ENCODE peak calls at places on chromosome 17, in ten cellular contexts. B is IMR-90, D is ovary, K is heart left ventricle, J is body of pancreas, Z is esophagus squamous epithelium, M is HCT116, N is A549, P is HepG2, S is tibial nerve. L is an unnamed sample.

GRCh38 chr17:74768069-74768762 is 7.9 kb downstream of the NAT9 start:
- DNase-seq in K (peak), S (no peak), P (no peak), N (no peak), M (no peak), Z (no peak), B (peak), J (peak), D (no peak), L (peak)

GRCh38 chr17:64622931-64623654 is 39.0 kb downstream of the SMURF2 start:
- DNase-seq in Z (no peak), N (peak), J (no peak), M (peak), B (peak), P (peak), S (no peak), K (no peak), D (no peak), L (peak)

GRCh38 chr17:20072692-20072992 is 63.5 kb downstream of the SPECC1 start:
- DNase-seq in K (no peak), D (no peak), B (no peak), N (no peak), J (no peak), S (no peak), Z (no peak), P (no peak), M (no peak), L (no peak)

GRCh38 chr17:78409191-78409621 is 30.8 kb downstream of the PGS1 start:
- DNase-seq in B (no peak), M (no peak), P (no peak), J (peak), Z (no peak), S (no peak), D (no peak), K (no peak), N (peak), L (no peak)

GRCh38 chr17:72699566-72699965 is 392.9 kb downstream of the SLC39A11 start:
- DNase-seq in D (no peak), P (no peak), N (no peak), M (no peak), K (no peak), Z (no peak), J (no peak), B (peak), S (no peak), L (peak)

GRCh38 chr17:82019905-82020873 is 2.5 kb downstream of the CENPX start:
- DNase-seq in N (peak), K (no peak), S (no peak), B (peak), Z (no peak), M (peak), P (peak), J (peak), D (no peak), L (peak)

GRCh38 chr17:71287246-71287828 is 833.5 kb upstream of the SOX9 start:
- DNase-seq in J (peak), S (no peak), N (no peak), Z (no peak), D (no peak), K (no peak), M (no peak), P (no peak), B (no peak), L (no peak)

GRCh38 chr17:81865733-81866439 is 5.3 kb downstream of the ARHGDIA start:
- DNase-seq in Z (no peak), D (no peak), B (no peak), N (no peak), M (no peak), S (no peak), P (peak), J (peak), K (no peak), L (no peak)

GRCh38 chr17:64457156-64457555 is 8.2 kb downstream of the MILR1 start:
- DNase-seq in Z (no peak), B (peak), D (no peak), J (no peak), N (no peak), M (no peak), K (no peak), P (no peak), S (no peak), L (no peak)

DNA sequence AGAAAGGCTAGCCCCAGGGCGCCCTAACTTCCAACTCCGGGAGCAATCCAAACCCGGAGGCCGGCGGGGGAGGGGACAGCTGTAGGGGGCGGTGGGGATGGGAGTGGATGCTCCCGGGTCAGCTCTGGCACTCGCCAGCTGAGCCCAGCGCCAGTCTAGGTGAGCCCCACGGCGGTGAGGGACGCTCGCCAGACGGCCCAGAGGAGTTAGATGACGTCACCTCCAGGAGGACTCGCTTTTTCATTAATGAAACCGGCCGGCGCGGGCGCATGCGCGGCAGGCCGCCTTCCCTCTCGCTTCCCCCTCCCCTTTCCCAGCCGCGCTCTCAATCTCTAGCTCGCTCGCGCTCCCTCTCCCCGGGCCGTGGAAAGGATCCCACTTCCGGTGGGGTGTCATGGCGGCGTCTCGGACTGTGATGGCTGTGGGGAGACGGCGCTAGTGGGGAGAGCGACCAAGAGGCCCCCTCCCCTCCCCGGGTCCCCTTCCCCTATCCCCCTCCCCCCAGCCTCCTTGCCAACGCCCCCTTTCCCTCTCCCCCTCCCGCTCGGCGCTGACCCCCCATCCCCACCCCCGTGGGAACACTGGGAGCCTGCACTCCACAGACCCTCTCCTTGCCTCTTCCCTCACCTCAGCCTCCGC is at the start of gene NF1:
- DNase-seq in S (peak), M (peak), K (peak), Z (peak), N (peak), P (peak), B (peak), D (peak), J (peak), L (peak)
- TF ChIP-seq POLR2A in S (peak), M (peak), K (peak), Z (peak), N (peak), P (peak), B (peak), D (peak), J (peak), L (peak)

GRCh38 chr17:35944151-35944550 is 638 bp upstream of the LYZL6 start:
- DNase-seq in P (no peak), N (no peak), D (no peak), B (no peak), K (no peak), S (no peak), J (no peak), Z (no peak), M (no peak), L (no peak)
- TF ChIP-seq POLR2A in P (no peak), N (no peak), D (no peak), B (no peak), K (no peak), S (no peak), J (no peak), Z (no peak), M (no peak), L (no peak)

GRCh38 chr17:38617074-38617860 is 11.5 kb upstream of the SRCIN1 start:
- DNase-seq in M (no peak), D (no peak), S (no peak), J (no peak), N (no peak), P (no peak), K (no peak), Z (no peak), B (no peak), L (no peak)
- TF ChIP-seq POLR2A in M (no peak), D (no peak), S (no peak), J (no peak), N (no peak), P (no peak), K (no peak), Z (no peak), B (no peak), L (no peak)

GRCh38 chr17:50662632-50663225 is 28.0 kb downstream of the ABCC3 start:
- DNase-seq in B (no peak), N (no peak), P (no peak), K (no peak), J (no peak), Z (no peak), D (no peak), S (no peak), M (no peak), L (no peak)

GRCh38 chr17:50660042-50660886 is 25.6 kb downstream of the ABCC3 start:
- DNase-seq in P (peak), B (peak), Z (no peak), J (peak), K (no peak), M (no peak), D (no peak), S (no peak), N (peak), L (no peak)

GRCh38 chr17:50660887-50661345 is 26.2 kb downstream of the ABCC3 start:
- DNase-seq in Z (no peak), P (no peak), M (no peak), K (no peak), B (no peak), J (no peak), D (no peak), N (no peak), S (no peak), L (no peak)

GRCh38 chr17:50661348-50661747 is 26.7 kb downstream of the ABCC3 start:
- DNase-seq in S (no peak), P (no peak), B (no peak), K (no peak), J (no peak), M (no peak), N (no peak), Z (no peak), D (no peak), L (no peak)

DNA sequence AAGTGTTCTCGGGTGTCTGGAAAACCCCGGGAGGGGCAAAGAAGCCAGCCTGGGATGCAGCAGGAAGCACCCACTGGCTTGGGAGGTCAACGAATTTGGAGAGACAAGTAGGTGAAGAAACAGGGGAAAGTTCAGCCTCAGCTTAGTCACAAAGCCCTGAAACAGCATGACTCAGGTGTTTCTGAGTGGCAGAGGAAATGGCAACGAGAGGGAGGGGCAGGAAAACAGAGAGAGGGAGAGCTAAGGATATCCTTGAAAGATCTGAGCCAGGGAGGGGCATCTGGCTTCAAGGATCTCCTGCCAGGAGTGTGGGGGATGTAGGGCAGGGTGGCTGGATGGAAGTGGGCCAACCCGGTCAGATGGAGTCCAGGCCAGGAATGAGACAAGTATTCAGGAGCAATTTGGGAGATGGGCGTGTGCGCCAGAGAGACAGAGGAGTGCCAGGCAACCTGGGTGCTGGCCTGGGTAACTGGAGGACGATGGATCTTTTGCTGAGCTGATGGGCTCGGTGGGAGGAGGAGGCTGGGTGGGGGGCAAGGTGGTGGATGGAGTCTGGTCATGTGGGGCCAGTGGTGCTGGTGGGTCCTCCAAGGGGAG is 27.2 kb downstream of the ABCC3 start:
- DNase-seq in D (no peak), B (peak), Z (no peak), N (peak), S (no peak), P (peak), K (peak), M (peak), J (peak), L (peak)
- TF ChIP-seq POLR2A in D (no peak), B (no peak), Z (no peak), N (no peak), S (no peak), P (peak), K (no peak), M (no peak), J (no peak), L (no peak)

DNA sequence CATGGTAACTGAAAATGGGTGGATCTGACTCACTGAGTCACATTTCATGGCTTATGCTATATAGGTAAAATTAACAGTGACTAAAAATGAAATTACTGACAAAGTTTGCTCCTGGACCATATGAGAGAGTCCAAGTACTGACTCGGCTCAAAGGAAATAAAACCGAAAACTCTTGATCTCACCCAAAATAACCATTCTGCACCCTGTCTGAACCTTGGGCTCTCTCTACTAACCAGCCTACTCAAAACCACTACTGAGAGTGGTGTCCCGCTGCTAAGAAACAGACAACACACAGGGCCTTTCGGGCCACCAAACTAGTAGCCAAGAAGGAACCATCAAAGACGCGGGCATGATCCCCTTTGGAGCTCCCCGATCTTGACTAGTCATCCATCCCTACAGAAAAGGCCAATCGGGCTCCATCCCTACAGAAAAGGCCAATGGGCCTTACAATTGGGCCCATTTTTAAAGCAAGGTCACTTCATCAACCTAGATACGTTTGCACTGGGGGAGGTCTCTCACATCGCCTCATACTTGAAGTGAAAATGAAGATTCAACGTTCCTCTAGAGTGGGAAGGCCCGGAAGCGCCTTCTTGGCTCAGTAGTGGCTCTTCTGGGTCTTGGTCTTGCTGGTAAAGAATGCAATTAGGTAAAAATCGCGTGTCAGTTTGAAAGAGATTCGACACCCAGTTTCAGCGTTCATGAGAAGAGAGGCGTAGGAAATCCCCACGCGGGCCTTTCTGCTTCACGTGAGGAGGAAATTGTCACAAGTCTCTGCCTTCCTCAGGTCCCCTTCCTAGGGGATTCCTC is 715 bp upstream of the ZPBP2 start:
- DNase-seq in D (no peak), P (no peak), M (no peak), K (no peak), N (no peak), S (no peak), B (no peak), J (no peak), Z (no peak), L (no peak)
- TF ChIP-seq POLR2A in D (no peak), P (no peak), M (no peak), K (no peak), N (no peak), S (no peak), B (no peak), J (no peak), Z (no peak), L (no peak)

GRCh38 chr17:7317161-7317803 is 2.1 kb upstream of the GPS2 start:
- DNase-seq in J (no peak), Z (no peak), S (no peak), D (no peak), N (no peak), K (no peak), B (no peak), P (no peak), M (no peak), L (no peak)

GRCh38 chr17:7315570-7316243 is 547 bp upstream of the GPS2 start:
- DNase-seq in D (no peak), Z (no peak), N (no peak), M (no peak), P (no peak), B (no peak), J (peak), S (no peak), K (no peak), L (no peak)

GRCh38 chr17:7313890-7314718 is 1.1 kb downstream of the GPS2 start:
- DNase-seq in Z (no peak), J (no peak), P (no peak), B (peak), K (no peak), D (no peak), S (no peak), N (peak), M (no peak), L (no peak)

GRCh38 chr17:7313028-7313889 is 1.9 kb downstream of the GPS2 start:
- DNase-seq in S (no peak), B (peak), Z (no peak), J (no peak), M (no peak), K (no peak), N (peak), D (no peak), P (peak), L (peak)

DNA sequence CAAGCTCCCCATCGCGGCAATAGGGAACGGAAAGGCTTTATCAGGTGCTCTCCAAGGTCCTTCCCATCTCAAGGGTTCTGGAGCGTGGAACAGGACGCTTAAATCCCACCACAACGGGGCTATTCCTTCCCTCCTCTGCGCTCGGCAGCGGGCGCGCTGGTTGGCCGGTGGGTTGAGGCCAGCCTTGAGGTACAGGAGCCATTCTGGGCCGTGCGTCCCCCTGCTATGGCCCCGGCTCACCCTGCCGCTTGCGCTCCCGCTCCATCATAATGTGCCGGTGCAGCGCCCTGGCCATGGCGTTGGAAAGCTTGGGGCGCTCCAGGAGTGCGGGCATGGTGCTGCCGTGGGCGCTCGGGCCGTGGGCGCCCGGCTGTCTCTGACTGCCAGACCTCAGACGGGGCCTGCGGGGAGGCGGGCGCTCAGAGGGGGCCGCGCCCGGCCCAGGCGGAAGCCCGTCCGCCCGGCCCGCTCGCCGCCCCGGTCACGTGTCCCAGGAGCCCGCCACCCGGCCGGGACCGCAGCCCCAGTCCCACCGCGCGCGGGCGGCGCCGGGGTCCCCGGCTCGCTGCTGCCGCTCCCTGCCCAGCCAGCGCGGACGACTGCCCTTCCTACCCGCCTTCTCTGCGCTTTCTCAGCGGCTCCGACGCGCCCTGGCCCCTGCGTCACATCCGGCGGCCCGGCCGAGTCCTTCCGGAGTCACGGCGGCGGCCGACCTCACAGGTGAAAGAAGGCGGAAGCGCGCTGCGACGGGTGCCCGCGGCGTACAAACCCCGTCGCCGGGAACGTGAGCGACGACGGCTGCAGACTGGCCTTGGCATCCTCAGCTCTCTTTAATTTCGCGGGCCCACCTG is at the start of gene GPS2:
- DNase-seq in K (peak), B (peak), D (peak), J (peak), Z (peak), N (peak), P (peak), M (peak), S (peak), L (peak)
- TF ChIP-seq POLR2A in K (peak), B (peak), D (peak), J (peak), Z (peak), N (peak), P (peak), M (peak), S (peak), L (peak)

GRCh38 chr17:16075949-16076348 is 76.3 kb downstream of the TTC19 start:
- DNase-seq in B (no peak), M (no peak), J (no peak), P (no peak), K (no peak), Z (no peak), S (no peak), N (no peak), D (no peak), L (no peak)
- TF ChIP-seq POLR2A in B (no peak), M (no peak), J (no peak), P (no peak), K (no peak), Z (no peak), S (no peak), N (no peak), D (no peak), L (no peak)

GRCh38 chr17:27479838-27480237 is 23.6 kb downstream of the KSR1 start:
- DNase-seq in D (no peak), K (no peak), Z (no peak), P (no peak), J (no peak), N (no peak), M (no peak), B (no peak), S (no peak), L (no peak)

GRCh38 chr17:27480699-27481098 is 24.5 kb downstream of the KSR1 start:
- DNase-seq in N (no peak), J (no peak), P (no peak), S (no peak), M (no peak), D (no peak), B (no peak), K (no peak), Z (no peak), L (no peak)

GRCh38 chr17:27477971-27478684 is 21.9 kb downstream of the KSR1 start:
- DNase-seq in M (no peak), J (no peak), B (no peak), Z (no peak), S (no peak), D (no peak), N (no peak), K (no peak), P (no peak), L (no peak)

GRCh38 chr17:27478901-27479531 is 22.8 kb downstream of the KSR1 start:
- DNase-seq in Z (no peak), P (no peak), J (no peak), B (no peak), D (no peak), K (no peak), M (no peak), S (no peak), N (peak), L (no peak)

GRCh38 chr17:27481327-27481726 is 25.1 kb downstream of the KSR1 start:
- DNase-seq in N (no peak), M (no peak), B (no peak), J (no peak), K (no peak), Z (no peak), D (no peak), S (no peak), P (no peak), L (no peak)
- TF ChIP-seq POLR2A in N (no peak), M (no peak), B (no peak), J (no peak), K (no peak), Z (no peak), D (no peak), S (no peak), P (no peak), L (no peak)

DNA sequence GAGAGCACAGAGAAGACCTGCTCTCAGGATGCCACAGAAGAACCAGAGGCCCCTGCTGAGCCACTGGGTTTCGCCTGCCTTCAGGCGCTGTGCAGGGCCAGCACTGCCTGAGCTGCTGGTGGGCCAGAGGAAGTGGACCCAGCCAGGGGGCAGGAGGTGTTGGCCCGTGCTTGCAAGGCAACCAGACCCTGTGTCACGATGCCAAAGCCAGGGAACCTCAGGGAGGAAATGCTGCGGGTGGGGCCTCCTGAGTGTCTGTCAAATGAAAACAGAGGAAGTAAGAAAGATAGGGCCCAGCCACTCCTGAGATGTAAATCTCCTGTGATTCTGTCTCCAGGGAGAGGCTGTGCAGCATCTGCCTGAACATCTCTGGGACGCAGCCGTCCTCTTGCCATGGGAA is 58.1 kb upstream of the ADORA2B start:
- DNase-seq in J (no peak), N (no peak), D (no peak), K (no peak), P (no peak), Z (no peak), S (no peak), M (no peak), B (no peak), L (no peak)
- TF ChIP-seq POLR2A in J (no peak), N (no peak), D (no peak), K (no peak), P (no peak), Z (no peak), S (no peak), M (no peak), B (no peak), L (no peak)